ENCODE peak calls at places on chromosome 10, in seven cellular contexts. L, F, G, W, R, N and J are unnamed samples.

GRCh38 chr10:12507165-12507870 is 158.0 kb downstream of the CAMK1D start:
- DNase-seq in N (no peak), W (no peak), G (peak), F (no peak), R (no peak), L (no peak), J (no peak)

GRCh38 chr10:70508912-70509366 is 30.4 kb downstream of the PALD1 start:
- DNase-seq in W (peak), N (peak), G (no peak), R (no peak), F (no peak), L (peak), J (no peak)

GRCh38 chr10:49689882-49690510 is 10.5 kb downstream of the C10orf53 start:
- DNase-seq in F (no peak), R (no peak), G (no peak), W (no peak), N (peak), L (no peak), J (no peak)

GRCh38 chr10:12819071-12819470 is 182.4 kb downstream of the CCDC3 start:
- DNase-seq in L (peak), W (no peak), N (peak), F (no peak), R (no peak), G (no peak), J (no peak)

GRCh38 chr10:65793738-65794425 is 1132.0 kb upstream of the LRRTM3 start:
- DNase-seq in W (no peak), R (no peak), G (no peak), L (no peak), F (no peak), N (no peak), J (no peak)

GRCh38 chr10:30493609-30494530 is 59.9 kb downstream of the MAP3K8 start:
- DNase-seq in R (no peak), F (peak), N (no peak), G (peak), W (peak), L (no peak), J (no peak)

GRCh38 chr10:24858244-24858907 is 94.0 kb downstream of the PRTFDC1 start:
- DNase-seq in R (no peak), G (no peak), L (no peak), N (no peak), W (peak), F (peak), J (no peak)

GRCh38 chr10:46319383-46319782 is 32.6 kb downstream of the ANTXRL start:
- DNase-seq in W (no peak), R (no peak), F (no peak), N (no peak), G (no peak), L (no peak), J (no peak)

GRCh38 chr10:134743-135600 is at the start of gene ZMYND11:
- DNase-seq in N (peak), L (peak), F (peak), R (no peak), G (peak), W (peak), J (no peak)

GRCh38 chr10:132677096-132677904 is 108.6 kb downstream of the NKX6-2 start:
- DNase-seq in N (no peak), W (no peak), G (peak), R (no peak), F (no peak), L (no peak), J (no peak)

GRCh38 chr10:30127120-30127541 is 67.7 kb upstream of the JCAD start:
- DNase-seq in G (no peak), L (no peak), R (no peak), F (no peak), N (no peak), W (peak), J (no peak)

GRCh38 chr10:118481871-118482270 is 113.6 kb downstream of the PRLHR start:
- DNase-seq in L (no peak), G (no peak), F (no peak), W (no peak), R (no peak), N (no peak), J (no peak)

GRCh38 chr10:113053881-113054280 is 103.8 kb downstream of the TCF7L2 start:
- DNase-seq in R (no peak), L (no peak), G (no peak), N (peak), F (no peak), W (peak), J (no peak)

GRCh38 chr10:3757638-3758490 is 27.1 kb downstream of the KLF6 start:
- DNase-seq in F (no peak), L (peak), N (no peak), W (no peak), R (no peak), G (no peak), J (peak)

DNA sequence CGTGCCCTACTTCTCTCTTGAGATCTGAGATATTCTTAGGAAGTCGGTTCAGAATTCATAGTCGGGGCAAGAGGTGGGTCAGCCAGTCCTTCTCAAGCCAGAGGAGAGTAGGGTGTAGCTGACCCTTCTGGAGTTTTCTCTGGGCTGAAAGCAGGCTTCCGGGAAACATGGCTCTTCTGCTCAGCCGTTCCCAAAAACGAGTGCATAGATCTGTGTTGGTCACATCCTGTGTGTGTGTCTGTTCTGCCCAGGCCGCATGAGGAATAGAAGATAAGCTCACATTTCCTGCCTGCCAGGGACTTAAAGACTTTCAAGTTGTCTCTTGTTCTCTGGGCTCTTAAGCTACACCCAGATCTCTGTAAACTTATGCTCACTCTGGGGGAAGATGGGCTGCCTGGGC is 168.1 kb upstream of the ITGB1 start:
- DNase-seq in L (no peak), G (no peak), W (peak), R (no peak), N (no peak), F (peak), J (no peak)
- H3K4me3 ChIP-seq in L (no peak), G (no peak), W (no peak), R (no peak), N (no peak), F (no peak), J (no peak)

GRCh38 chr10:124532788-124533187 is 71.2 kb downstream of the LHPP start:
- DNase-seq in N (no peak), G (no peak), R (no peak), W (no peak), F (no peak), L (no peak), J (no peak)

GRCh38 chr10:124530816-124531215 is 69.2 kb downstream of the LHPP start:
- DNase-seq in F (no peak), G (no peak), N (no peak), L (no peak), R (no peak), W (no peak), J (no peak)

GRCh38 chr10:124530215-124530665 is 68.6 kb downstream of the LHPP start:
- DNase-seq in L (peak), W (peak), N (peak), F (peak), G (peak), R (peak), J (peak)

GRCh38 chr10:124533266-124533665 is 71.6 kb downstream of the LHPP start:
- DNase-seq in G (no peak), F (no peak), L (no peak), W (no peak), N (no peak), R (no peak), J (no peak)

GRCh38 chr10:124532106-124532641 is 70.6 kb downstream of the LHPP start:
- DNase-seq in N (peak), W (no peak), R (no peak), G (no peak), F (no peak), L (no peak), J (no peak)
- TF ChIP-seq CTCF in N (peak), W (no peak), R (peak), G (no peak), F (peak), L (peak), J (peak)

GRCh38 chr10:129901389-129902045 is 62.6 kb downstream of the EBF3 start:
- DNase-seq in G (no peak), N (peak), W (no peak), L (no peak), R (no peak), F (no peak), J (no peak)
- H3K4me3 ChIP-seq in G (no peak), N (no peak), W (no peak), L (no peak), R (no peak), F (no peak), J (no peak)

GRCh38 chr10:114746531-114746930 is 75.0 kb upstream of the FHIP2A start:
- DNase-seq in G (no peak), N (no peak), L (no peak), W (no peak), R (no peak), F (no peak), J (no peak)
- TF ChIP-seq CTCF in G (no peak), N (no peak), L (no peak), W (no peak), R (no peak), F (no peak), J (no peak)

DNA sequence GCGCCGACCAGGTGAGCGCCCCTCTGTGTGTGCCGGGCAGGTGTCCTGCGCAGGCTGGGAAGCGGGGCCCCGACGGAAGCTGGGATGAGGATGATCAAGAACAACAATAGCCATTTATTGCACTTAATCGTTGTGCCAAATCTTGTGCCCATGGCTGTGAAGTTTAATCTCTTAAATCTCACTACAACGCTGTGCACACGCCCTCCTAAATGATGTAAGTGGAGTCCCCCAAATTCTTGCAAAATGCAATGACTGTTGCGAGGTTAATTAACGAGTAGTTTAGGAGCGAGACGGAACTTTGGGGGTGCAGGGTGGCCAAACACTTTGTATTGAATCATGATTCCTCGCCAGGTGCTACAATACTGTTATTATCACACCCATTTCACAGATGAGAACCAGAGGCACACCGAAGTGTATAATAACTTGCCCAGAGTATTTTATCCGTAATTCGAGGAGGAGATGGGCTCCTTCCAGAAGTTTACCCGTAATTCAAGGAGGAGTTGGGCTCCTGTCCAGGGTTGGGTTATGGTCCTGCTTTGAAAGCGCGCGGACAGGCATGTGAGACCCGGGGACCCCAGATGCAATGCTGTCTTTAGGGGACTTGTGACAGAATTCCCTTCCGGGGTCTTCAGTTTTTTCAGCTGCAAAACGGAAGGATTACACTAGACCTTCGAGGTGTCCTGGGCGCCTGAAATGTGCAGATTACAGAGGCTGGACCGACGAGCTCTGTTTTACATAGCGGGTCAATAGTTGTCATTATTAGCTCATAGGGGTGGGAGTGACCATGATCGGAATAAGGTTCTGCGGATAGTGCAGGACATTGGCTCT is 1.0 kb downstream of the FFAR4 start:
- DNase-seq in N (no peak), L (no peak), R (no peak), W (no peak), G (no peak), F (no peak), J (no peak)
- H3K4me3 ChIP-seq in N (peak), L (no peak), R (no peak), W (peak), G (peak), F (no peak), J (no peak)